ENCODE peak calls at places on chromosomes 5 and 9, in five cellular contexts. One of them, this sample, is unnamed.

GRCh38 chr9:88344013-88344412 is 44.2 kb upstream of the SPIN1 start:
- DNase-seq in breast epithelium: no peak
- DNase-seq in heart left ventricle: no peak
- DNase-seq in tibial nerve: no peak
- DNase-seq in A549: no peak
- DNase-seq in this sample: no peak

GRCh38 chr5:65292196-65292595 is 189.5 kb downstream of the ADAMTS6 start:
- DNase-seq in tibial nerve: no peak
- DNase-seq in A549: no peak
- DNase-seq in breast epithelium: no peak
- DNase-seq in heart left ventricle: no peak
- DNase-seq in this sample: no peak

GRCh38 chr9:108088916-108089315 is 599.3 kb upstream of the KLF4 start:
- DNase-seq in heart left ventricle: no peak
- DNase-seq in A549: no peak
- DNase-seq in breast epithelium: no peak
- DNase-seq in tibial nerve: no peak
- DNase-seq in this sample: no peak

GRCh38 chr5:164498393-164498792 is 993.0 kb downstream of the MAT2B start:
- DNase-seq in A549: no peak
- DNase-seq in tibial nerve: no peak
- DNase-seq in heart left ventricle: no peak
- DNase-seq in breast epithelium: no peak
- DNase-seq in this sample: no peak

GRCh38 chr5:180001136-180001535 is 70.4 kb downstream of the RNF130 start:
- DNase-seq in A549: no peak
- DNase-seq in breast epithelium: no peak
- DNase-seq in heart left ventricle: no peak
- DNase-seq in tibial nerve: no peak
- DNase-seq in this sample: no peak

GRCh38 chr5:131450941-131451340 is 184.1 kb downstream of the RAPGEF6 start:
- DNase-seq in A549: no peak
- DNase-seq in heart left ventricle: no peak
- DNase-seq in breast epithelium: no peak
- DNase-seq in tibial nerve: no peak
- DNase-seq in this sample: no peak

GRCh38 chr5:67028371-67028770 is 168.2 kb downstream of the CD180 start:
- DNase-seq in breast epithelium: no peak
- DNase-seq in heart left ventricle: no peak
- DNase-seq in tibial nerve: no peak
- DNase-seq in A549: no peak
- DNase-seq in this sample: no peak

GRCh38 chr5:14421851-14422250 is 159.7 kb upstream of the OTULINL start:
- DNase-seq in heart left ventricle: no peak
- DNase-seq in A549: no peak
- DNase-seq in tibial nerve: no peak
- DNase-seq in breast epithelium: no peak
- DNase-seq in this sample: no peak

GRCh38 chr9:91775708-91776028 is 174.4 kb downstream of the ROR2 start:
- DNase-seq in breast epithelium: no peak
- DNase-seq in tibial nerve: no peak
- DNase-seq in heart left ventricle: no peak
- DNase-seq in A549: no peak
- DNase-seq in this sample: no peak

GRCh38 chr5:66710557-66710956 is 114.4 kb downstream of the MAST4 start:
- DNase-seq in tibial nerve: no peak
- DNase-seq in heart left ventricle: peak
- DNase-seq in breast epithelium: no peak
- DNase-seq in A549: no peak
- DNase-seq in this sample: no peak

GRCh38 chr5:166488560-166488959 is 1802.9 kb upstream of the WWC1 start:
- DNase-seq in breast epithelium: no peak
- DNase-seq in tibial nerve: no peak
- DNase-seq in heart left ventricle: no peak
- DNase-seq in A549: no peak
- DNase-seq in this sample: no peak

GRCh38 chr5:141513627-141514329 is 24.9 kb downstream of the PCDHGC5 start:
- DNase-seq in heart left ventricle: peak
- DNase-seq in tibial nerve: peak
- DNase-seq in breast epithelium: peak
- DNase-seq in A549: no peak
- DNase-seq in this sample: peak

GRCh38 chr5:33816791-33817190 is 75.0 kb downstream of the ADAMTS12 start:
- DNase-seq in tibial nerve: no peak
- DNase-seq in heart left ventricle: no peak
- DNase-seq in breast epithelium: no peak
- DNase-seq in A549: no peak
- DNase-seq in this sample: no peak

GRCh38 chr5:140345919-140346347 is 470 bp downstream of the HBEGF start:
- DNase-seq in heart left ventricle: peak
- DNase-seq in tibial nerve: no peak
- DNase-seq in A549: peak
- DNase-seq in breast epithelium: no peak
- DNase-seq in this sample: no peak

GRCh38 chr9:120676767-120677402 is 37.4 kb downstream of the MEGF9 start:
- DNase-seq in heart left ventricle: no peak
- DNase-seq in A549: no peak
- DNase-seq in tibial nerve: no peak
- DNase-seq in breast epithelium: no peak
- DNase-seq in this sample: no peak

GRCh38 chr9:108565651-108566378 is 290.0 kb downstream of the ACTL7B start:
- DNase-seq in breast epithelium: peak
- DNase-seq in tibial nerve: peak
- DNase-seq in heart left ventricle: peak
- DNase-seq in A549: peak
- DNase-seq in this sample: peak

GRCh38 chr5:138559937-138560336 is 15.3 kb downstream of the HSPA9 start:
- DNase-seq in breast epithelium: peak
- DNase-seq in A549: no peak
- DNase-seq in tibial nerve: no peak
- DNase-seq in heart left ventricle: no peak
- DNase-seq in this sample: no peak

GRCh38 chr9:114291064-114291474 is 31.8 kb upstream of the ORM1 start:
- DNase-seq in tibial nerve: peak
- DNase-seq in breast epithelium: peak
- DNase-seq in A549: peak
- DNase-seq in heart left ventricle: peak
- DNase-seq in this sample: no peak

GRCh38 chr9:123651273-123651672 is 278.7 kb downstream of the DENND1A start:
- DNase-seq in tibial nerve: no peak
- DNase-seq in heart left ventricle: no peak
- DNase-seq in A549: no peak
- DNase-seq in breast epithelium: no peak
- DNase-seq in this sample: no peak

GRCh38 chr5:27590503-27590902 is 552.1 kb upstream of the CDH9 start:
- DNase-seq in breast epithelium: no peak
- DNase-seq in tibial nerve: no peak
- DNase-seq in heart left ventricle: no peak
- DNase-seq in A549: no peak
- DNase-seq in this sample: no peak

GRCh38 chr9:99231708-99232107 is 9.6 kb downstream of the SEC61B start:
- DNase-seq in breast epithelium: no peak
- DNase-seq in heart left ventricle: no peak
- DNase-seq in tibial nerve: no peak
- DNase-seq in A549: peak
- DNase-seq in this sample: no peak

GRCh38 chr5:91352831-91353695 is 30.1 kb downstream of the ARRDC3 start:
- DNase-seq in tibial nerve: no peak
- DNase-seq in heart left ventricle: no peak
- DNase-seq in A549: no peak
- DNase-seq in breast epithelium: no peak
- DNase-seq in this sample: no peak

GRCh38 chr5:129400395-129400983 is 59.6 kb upstream of the ADAMTS19 start:
- DNase-seq in heart left ventricle: no peak
- DNase-seq in breast epithelium: no peak
- DNase-seq in A549: peak
- DNase-seq in tibial nerve: no peak
- DNase-seq in this sample: no peak

GRCh38 chr5:2803751-2804150 is 52.3 kb upstream of the IRX2 start:
- DNase-seq in tibial nerve: no peak
- DNase-seq in A549: no peak
- DNase-seq in heart left ventricle: no peak
- DNase-seq in breast epithelium: no peak
- DNase-seq in this sample: no peak

GRCh38 chr5:36334315-36334714 is 32.6 kb upstream of the RANBP3L start:
- DNase-seq in heart left ventricle: no peak
- DNase-seq in A549: no peak
- DNase-seq in breast epithelium: no peak
- DNase-seq in tibial nerve: no peak
- DNase-seq in this sample: no peak

GRCh38 chr9:28583832-28584231 is 1010.6 kb upstream of the C9orf72 start:
- DNase-seq in breast epithelium: no peak
- DNase-seq in tibial nerve: no peak
- DNase-seq in heart left ventricle: no peak
- DNase-seq in A549: no peak
- DNase-seq in this sample: no peak

GRCh38 chr9:117957267-117957666 is 253.1 kb downstream of the TLR4 start:
- DNase-seq in A549: no peak
- DNase-seq in breast epithelium: peak
- DNase-seq in tibial nerve: no peak
- DNase-seq in heart left ventricle: no peak
- DNase-seq in this sample: no peak

GRCh38 chr5:167634432-167634831 is 657.0 kb upstream of the WWC1 start:
- DNase-seq in breast epithelium: no peak
- DNase-seq in tibial nerve: no peak
- DNase-seq in heart left ventricle: no peak
- DNase-seq in A549: no peak
- DNase-seq in this sample: no peak

GRCh38 chr9:128657344-128657704 is 677 bp upstream of the DYNC2I2 start:
- DNase-seq in tibial nerve: no peak
- DNase-seq in heart left ventricle: no peak
- DNase-seq in A549: no peak
- DNase-seq in breast epithelium: no peak
- DNase-seq in this sample: no peak

GRCh38 chr9:128657796-128658195 is 1.1 kb upstream of the DYNC2I2 start:
- DNase-seq in heart left ventricle: no peak
- DNase-seq in A549: no peak
- DNase-seq in tibial nerve: no peak
- DNase-seq in breast epithelium: no peak
- DNase-seq in this sample: no peak

GRCh38 chr9:128654481-128654880 is 2.2 kb downstream of the DYNC2I2 start:
- DNase-seq in tibial nerve: no peak
- DNase-seq in heart left ventricle: no peak
- DNase-seq in A549: no peak
- DNase-seq in breast epithelium: no peak
- DNase-seq in this sample: no peak

GRCh38 chr9:128653941-128654340 is 2.7 kb downstream of the DYNC2I2 start:
- DNase-seq in breast epithelium: no peak
- DNase-seq in A549: no peak
- DNase-seq in tibial nerve: no peak
- DNase-seq in heart left ventricle: no peak
- DNase-seq in this sample: no peak

GRCh38 chr9:128656416-128657343 is at the start of gene DYNC2I2:
- DNase-seq in breast epithelium: peak
- DNase-seq in heart left ventricle: peak
- DNase-seq in A549: peak
- DNase-seq in tibial nerve: peak
- DNase-seq in this sample: peak
- TF ChIP-seq POLR2A in breast epithelium: peak
- TF ChIP-seq POLR2A in heart left ventricle: peak
- TF ChIP-seq POLR2A in A549: peak
- TF ChIP-seq POLR2A in tibial nerve: peak
- TF ChIP-seq POLR2A in this sample: peak

DNA sequence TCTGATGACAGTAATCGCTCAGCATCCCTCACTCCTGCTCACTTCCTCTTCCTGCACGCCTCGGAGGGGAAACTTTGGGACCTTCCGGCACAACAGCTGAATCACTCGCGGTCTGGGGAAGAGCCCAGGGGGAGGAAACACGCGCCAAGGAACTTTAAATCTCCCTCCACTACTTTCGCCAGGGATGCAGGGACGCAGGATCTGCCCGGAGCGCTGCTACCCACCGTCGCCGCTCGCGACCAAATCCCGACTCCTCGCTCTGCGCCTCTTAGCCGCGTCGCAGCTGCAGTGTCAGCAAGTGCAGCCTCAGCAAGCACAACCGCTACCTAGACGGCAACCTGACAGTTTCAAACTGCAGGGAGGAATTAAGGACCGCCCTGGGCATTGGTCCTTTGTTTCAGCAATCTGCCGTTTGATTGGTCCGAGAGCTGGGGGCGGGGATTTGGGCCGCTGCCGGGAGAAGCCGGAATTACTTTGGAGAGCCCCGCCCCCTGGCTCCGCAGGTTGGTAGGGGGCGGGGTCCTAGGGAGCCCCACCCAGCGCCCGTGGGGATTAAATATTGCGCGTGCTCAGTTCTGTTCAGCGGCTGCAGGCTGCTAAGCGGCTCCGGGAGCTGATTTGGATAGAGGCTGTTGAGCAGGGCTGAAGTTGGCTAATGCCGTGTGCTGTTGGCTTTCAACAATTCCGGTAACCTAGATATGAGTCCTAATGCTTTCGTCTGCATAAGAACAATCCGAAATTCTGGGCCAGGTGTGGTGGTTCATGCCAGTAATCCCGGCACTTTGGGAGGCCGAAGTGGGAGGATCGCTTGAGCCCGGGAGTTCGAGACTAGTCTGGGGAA is at the start of gene POC5:
- DNase-seq in heart left ventricle: peak
- DNase-seq in breast epithelium: peak
- DNase-seq in tibial nerve: peak
- DNase-seq in A549: peak
- DNase-seq in this sample: peak
- TF ChIP-seq POLR2A in heart left ventricle: peak
- TF ChIP-seq POLR2A in breast epithelium: peak
- TF ChIP-seq POLR2A in tibial nerve: peak
- TF ChIP-seq POLR2A in A549: peak
- TF ChIP-seq POLR2A in this sample: peak

GRCh38 chr9:6715755-6716643 is 41.8 kb upstream of the KDM4C start:
- DNase-seq in breast epithelium: peak
- DNase-seq in heart left ventricle: peak
- DNase-seq in A549: peak
- DNase-seq in tibial nerve: no peak
- DNase-seq in this sample: no peak
- TF ChIP-seq POLR2A in breast epithelium: no peak
- TF ChIP-seq POLR2A in heart left ventricle: no peak
- TF ChIP-seq POLR2A in A549: peak
- TF ChIP-seq POLR2A in tibial nerve: no peak
- TF ChIP-seq POLR2A in this sample: no peak

DNA sequence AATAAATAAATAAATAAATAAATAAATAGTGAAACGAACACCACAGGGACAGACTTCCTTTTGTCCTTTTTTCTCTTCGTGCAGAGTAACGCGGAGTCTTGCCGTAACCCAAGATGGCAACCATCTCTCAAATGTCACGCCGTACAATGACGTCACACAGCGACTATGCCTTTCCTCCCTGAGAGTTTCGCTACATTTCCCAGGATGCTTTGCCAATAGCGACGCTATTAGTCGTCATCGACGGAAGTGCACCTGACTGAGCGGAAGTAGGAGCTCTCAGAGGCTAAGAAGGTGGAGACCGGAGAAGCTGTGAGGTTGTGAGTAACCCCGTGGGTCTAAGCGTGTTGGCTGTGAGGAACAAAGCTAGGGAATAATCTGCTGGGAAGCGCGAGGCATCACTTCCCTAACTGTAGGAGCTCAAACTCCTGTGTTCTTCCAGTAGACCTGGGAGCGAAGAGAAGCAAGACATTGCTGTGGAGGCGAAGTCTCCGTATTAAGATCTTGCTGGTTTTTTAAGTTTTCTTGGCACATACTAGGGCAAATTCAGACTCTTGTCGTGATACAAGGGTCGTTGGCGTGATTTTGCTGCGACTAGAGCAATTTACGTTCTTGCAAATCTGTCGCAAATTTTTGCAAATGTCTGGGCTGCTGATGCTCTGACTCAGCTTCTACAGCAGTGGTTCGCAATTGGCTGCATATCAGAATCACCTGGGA is at the start of gene TTC1:
- DNase-seq in A549: peak
- DNase-seq in heart left ventricle: peak
- DNase-seq in tibial nerve: peak
- DNase-seq in breast epithelium: peak
- DNase-seq in this sample: peak
- TF ChIP-seq POLR2A in A549: peak
- TF ChIP-seq POLR2A in heart left ventricle: peak
- TF ChIP-seq POLR2A in tibial nerve: peak
- TF ChIP-seq POLR2A in breast epithelium: peak
- TF ChIP-seq POLR2A in this sample: peak